ENCODE peak calls at places on chromosomes 11 and 22, in seven cellular contexts. K is H54, P is IMR-90, E is lower leg skin, X is GM12892, L is body of pancreas, T is tibial nerve. V is an unnamed sample.

GRCh38 chr11:47917643-47918369 is 62.6 kb upstream of the PTPRJ start:
- DNase-seq in K (peak), P (peak), E (peak), X (no peak), L (peak), T (peak), V (peak)

GRCh38 chr11:82732734-82733443 is 775 bp downstream of the FAM181B start:
- DNase-seq in K (no peak), P (no peak), E (no peak), X (peak), L (peak), T (no peak), V (peak)

GRCh38 chr11:122098223-122098980 is 17.6 kb downstream of the BLID start:
- DNase-seq in K (no peak), P (no peak), E (no peak), X (no peak), L (no peak), T (no peak), V (no peak)

GRCh38 chr11:110093407-110094297 is 460 bp downstream of the ZC3H12C start:
- DNase-seq in K (no peak), P (peak), E (peak), X (peak), L (peak), T (peak), V (peak)

GRCh38 chr22:39318507-39319283 is 728 bp downstream of the RPL3 start:
- DNase-seq in K (no peak), P (no peak), E (peak), X (no peak), L (no peak), T (peak), V (peak)

GRCh38 chr11:109733245-109733644 is 311.3 kb downstream of the C11orf87 start:
- DNase-seq in K (no peak), P (peak), E (no peak), X (no peak), L (no peak), T (no peak), V (no peak)

GRCh38 chr11:111334495-111335123 is 36.3 kb downstream of the POU2AF3 start:
- DNase-seq in K (no peak), P (no peak), E (no peak), X (no peak), L (peak), T (no peak), V (peak)

GRCh38 chr11:102793677-102794290 is 4.2 kb downstream of the MMP1 start:
- DNase-seq in K (no peak), P (no peak), E (no peak), X (no peak), L (no peak), T (no peak), V (no peak)

GRCh38 chr11:67160872-67161783 is 42.1 kb downstream of the KDM2A start:
- DNase-seq in K (no peak), P (peak), E (no peak), X (no peak), L (no peak), T (no peak), V (no peak)

GRCh38 chr22:42947211-42947990 is 67.5 kb downstream of the PACSIN2 start:
- DNase-seq in K (no peak), P (peak), E (no peak), X (no peak), L (peak), T (no peak), V (no peak)

GRCh38 chr11:128726464-128727139 is 32.7 kb downstream of the FLI1 start:
- DNase-seq in K (no peak), P (no peak), E (peak), X (no peak), L (peak), T (no peak), V (peak)

GRCh38 chr11:97471480-97471879 is 1081.7 kb downstream of the JRKL start:
- DNase-seq in K (no peak), P (no peak), E (no peak), X (no peak), L (no peak), T (no peak), V (no peak)

GRCh38 chr11:60887531-60887930 is 18.9 kb downstream of the PRPF19 start:
- DNase-seq in K (peak), P (peak), E (no peak), X (no peak), L (peak), T (peak), V (peak)

GRCh38 chr11:68014157-68014965 is 4.2 kb downstream of the ALDH3B1 start:
- DNase-seq in K (peak), P (peak), E (peak), X (no peak), L (peak), T (peak), V (peak)

GRCh38 chr22:41658869-41659268 is 29.8 kb downstream of the SNU13 start:
- DNase-seq in K (no peak), P (no peak), E (no peak), X (no peak), L (no peak), T (no peak), V (no peak)

GRCh38 chr11:975824-976223 is 50.2 kb downstream of the AP2A2 start:
- DNase-seq in K (no peak), P (peak), E (no peak), X (no peak), L (no peak), T (no peak), V (no peak)

GRCh38 chr11:64072871-64073270 is 37.1 kb downstream of the FLRT1 start:
- DNase-seq in K (no peak), P (no peak), E (no peak), X (no peak), L (no peak), T (no peak), V (no peak)

GRCh38 chr22:17843189-17843588 is 68.9 kb upstream of the BID start:
- DNase-seq in K (no peak), P (no peak), E (no peak), X (no peak), L (no peak), T (no peak), V (no peak)

GRCh38 chr22:46390652-46391301 is 55.3 kb downstream of the TRMU start:
- DNase-seq in K (no peak), P (peak), E (no peak), X (no peak), L (peak), T (peak), V (peak)

GRCh38 chr22:35593885-35594470 is 23.2 kb downstream of the MB start:
- DNase-seq in K (no peak), P (no peak), E (no peak), X (no peak), L (no peak), T (no peak), V (no peak)

GRCh38 chr22:28450109-28450508 is 229.5 kb downstream of the TTC28 start:
- DNase-seq in K (no peak), P (peak), E (no peak), X (no peak), L (no peak), T (no peak), V (no peak)

GRCh38 chr11:44737686-44738085 is 10.9 kb downstream of the TSPAN18 start:
- DNase-seq in K (no peak), P (no peak), E (no peak), X (no peak), L (no peak), T (no peak), V (no peak)

GRCh38 chr11:100769165-100769564 is 82.1 kb downstream of the ARHGAP42 start:
- DNase-seq in K (no peak), P (no peak), E (no peak), X (no peak), L (no peak), T (no peak), V (no peak)

GRCh38 chr11:35066783-35067476 is 72.0 kb upstream of the CD44 start:
- DNase-seq in K (no peak), P (no peak), E (no peak), X (no peak), L (no peak), T (no peak), V (peak)

GRCh38 chr11:57639321-57640067 is 10.2 kb downstream of the YPEL4 start:
- DNase-seq in K (no peak), P (peak), E (no peak), X (no peak), L (no peak), T (no peak), V (no peak)

GRCh38 chr11:111069076-111069475 is 176.4 kb upstream of the POU2AF2 start:
- DNase-seq in K (no peak), P (peak), E (no peak), X (no peak), L (no peak), T (no peak), V (no peak)

GRCh38 chr11:122696662-122697061 is 41.1 kb downstream of the UBASH3B start:
- DNase-seq in K (no peak), P (no peak), E (no peak), X (peak), L (no peak), T (no peak), V (no peak)

GRCh38 chr11:10298342-10298741 is 4.3 kb upstream of the SBF2 start:
- DNase-seq in K (peak), P (peak), E (no peak), X (peak), L (no peak), T (no peak), V (no peak)

GRCh38 chr11:63913866-63914830 is 2.8 kb downstream of the RCOR2 start:
- DNase-seq in K (no peak), P (no peak), E (no peak), X (no peak), L (no peak), T (no peak), V (no peak)

GRCh38 chr11:95715777-95716241 is 73.8 kb downstream of the FAM76B start:
- DNase-seq in K (no peak), P (no peak), E (no peak), X (no peak), L (no peak), T (no peak), V (no peak)

GRCh38 chr11:126485986-126486635 is 130.6 kb downstream of the ST3GAL4 start:
- DNase-seq in K (no peak), P (no peak), E (no peak), X (no peak), L (no peak), T (no peak), V (no peak)

GRCh38 chr11:110345756-110346155 is 49.3 kb upstream of the RDX start:
- DNase-seq in K (no peak), P (no peak), E (no peak), X (no peak), L (no peak), T (no peak), V (no peak)

GRCh38 chr22:40057652-40058051 is 62.9 kb downstream of the FAM83F start:
- DNase-seq in K (no peak), P (no peak), E (no peak), X (no peak), L (no peak), T (no peak), V (no peak)

GRCh38 chr11:18010977-18011586 is 1.8 kb downstream of the SERGEF start:
- DNase-seq in K (no peak), P (no peak), E (no peak), X (no peak), L (no peak), T (no peak), V (no peak)

GRCh38 chr22:48569476-48570233 is 1258.0 kb downstream of the BRD1 start:
- DNase-seq in K (no peak), P (no peak), E (no peak), X (no peak), L (no peak), T (no peak), V (no peak)

GRCh38 chr11:67433536-67434394 is 3.7 kb downstream of the PTPRCAP start:
- DNase-seq in K (no peak), P (no peak), E (no peak), X (no peak), L (no peak), T (no peak), V (no peak)

GRCh38 chr22:38487946-38488345 is 18.2 kb downstream of the DDX17 start:
- DNase-seq in K (no peak), P (no peak), E (no peak), X (no peak), L (no peak), T (no peak), V (no peak)

GRCh38 chr22:24284747-24285203 is 14.1 kb downstream of the SPECC1L start:
- DNase-seq in K (no peak), P (peak), E (no peak), X (no peak), L (no peak), T (no peak), V (no peak)

GRCh38 chr22:42648368-42649260 is 578 bp downstream of the CYB5R3 start:
- DNase-seq in K (peak), P (no peak), E (peak), X (no peak), L (peak), T (no peak), V (peak)

GRCh38 chr11:128713595-128713994 is 19.7 kb downstream of the FLI1 start:
- DNase-seq in K (no peak), P (no peak), E (no peak), X (no peak), L (no peak), T (no peak), V (no peak)

GRCh38 chr11:12673924-12674570 is at the start of gene TEAD1:
- DNase-seq in K (peak), P (peak), E (peak), X (peak), L (peak), T (peak), V (peak)
- TF ChIP-seq POLR2A in K (peak), P (peak), E (no peak), X (peak), L (peak), T (peak), V (peak)

GRCh38 chr22:30605449-30606110 is 1.4 kb upstream of the TCN2 start:
- DNase-seq in K (peak), P (peak), E (peak), X (no peak), L (peak), T (peak), V (peak)
- TF ChIP-seq POLR2A in K (no peak), P (no peak), E (no peak), X (no peak), L (no peak), T (no peak), V (no peak)

GRCh38 chr11:46383974-46384701 is 2.7 kb downstream of the MDK start:
- DNase-seq in K (peak), P (no peak), E (no peak), X (no peak), L (no peak), T (no peak), V (peak)
- TF ChIP-seq POLR2A in K (no peak), P (no peak), E (no peak), X (no peak), L (no peak), T (no peak), V (no peak)

DNA sequence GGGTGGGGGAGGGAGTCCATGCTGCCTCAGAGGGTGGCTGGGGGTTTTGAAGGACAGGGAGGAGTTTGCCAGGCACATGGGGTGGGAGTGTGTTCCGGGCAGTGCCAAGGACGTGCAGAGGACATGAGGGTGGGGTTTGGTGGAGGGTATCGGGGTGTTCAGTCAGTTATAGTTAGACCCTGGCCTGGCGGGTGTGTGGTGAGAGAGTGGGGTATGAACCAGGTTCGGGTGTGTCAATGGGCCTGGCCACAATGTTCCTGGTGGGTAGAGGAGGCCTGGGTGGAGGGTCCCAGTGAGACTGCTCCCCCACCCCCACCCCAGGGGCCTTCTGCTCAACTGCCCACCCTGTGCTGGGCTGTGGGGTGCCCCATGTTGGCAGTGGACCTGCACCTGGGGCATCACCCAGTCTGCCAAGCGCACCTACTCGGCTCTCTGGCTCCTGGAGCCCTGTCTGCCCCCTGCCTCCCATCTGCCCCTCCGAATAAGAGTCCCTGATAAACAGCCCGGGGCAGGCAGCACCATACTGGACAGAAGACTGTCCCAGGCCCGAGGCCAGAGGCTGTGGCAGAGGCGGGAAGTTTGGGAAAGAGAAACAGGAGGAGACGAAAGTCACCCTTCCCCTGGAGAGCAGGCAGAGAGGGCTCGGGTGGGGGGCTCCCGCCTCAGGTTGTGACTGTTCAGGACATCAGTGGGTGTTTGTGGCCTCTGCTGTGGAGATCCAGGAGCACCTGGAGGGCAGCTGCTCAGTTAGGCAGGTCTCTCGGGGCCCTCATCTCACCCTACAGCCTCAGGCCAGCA is 4.1 kb downstream of the PIM3 start:
- DNase-seq in K (no peak), P (no peak), E (no peak), X (no peak), L (peak), T (no peak), V (peak)
- TF ChIP-seq POLR2A in K (no peak), P (no peak), E (no peak), X (peak), L (peak), T (no peak), V (no peak)

DNA sequence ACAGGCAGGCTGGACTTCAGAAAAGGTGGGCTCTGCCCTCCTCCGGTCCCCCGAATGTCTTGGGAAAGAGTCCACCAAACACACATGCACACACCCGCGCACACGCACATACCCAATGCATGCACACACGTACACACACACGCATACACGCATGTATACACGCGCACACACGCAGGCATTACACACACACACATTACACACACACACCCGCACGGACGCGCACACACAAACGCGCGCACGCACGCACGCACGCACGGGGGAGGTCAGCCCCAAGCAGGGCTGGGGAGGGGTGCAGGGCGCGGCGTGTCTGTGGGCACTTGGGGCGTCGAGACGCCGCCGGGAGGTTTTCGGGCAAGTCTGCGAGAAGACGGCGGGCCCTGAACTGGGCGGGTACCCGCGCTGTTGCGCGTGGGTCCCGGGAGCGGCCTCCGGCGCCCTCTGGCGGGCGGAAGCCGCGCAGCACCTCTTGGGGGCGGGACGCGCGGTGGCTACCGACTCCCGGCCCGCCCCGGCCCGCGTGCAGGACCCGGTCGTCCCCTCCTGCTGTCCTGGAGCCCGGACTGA is 3.5 kb downstream of the SEPTIN5 start:
- DNase-seq in K (peak), P (peak), E (peak), X (peak), L (peak), T (peak), V (peak)
- TF ChIP-seq POLR2A in K (no peak), P (no peak), E (no peak), X (no peak), L (no peak), T (no peak), V (no peak)

DNA sequence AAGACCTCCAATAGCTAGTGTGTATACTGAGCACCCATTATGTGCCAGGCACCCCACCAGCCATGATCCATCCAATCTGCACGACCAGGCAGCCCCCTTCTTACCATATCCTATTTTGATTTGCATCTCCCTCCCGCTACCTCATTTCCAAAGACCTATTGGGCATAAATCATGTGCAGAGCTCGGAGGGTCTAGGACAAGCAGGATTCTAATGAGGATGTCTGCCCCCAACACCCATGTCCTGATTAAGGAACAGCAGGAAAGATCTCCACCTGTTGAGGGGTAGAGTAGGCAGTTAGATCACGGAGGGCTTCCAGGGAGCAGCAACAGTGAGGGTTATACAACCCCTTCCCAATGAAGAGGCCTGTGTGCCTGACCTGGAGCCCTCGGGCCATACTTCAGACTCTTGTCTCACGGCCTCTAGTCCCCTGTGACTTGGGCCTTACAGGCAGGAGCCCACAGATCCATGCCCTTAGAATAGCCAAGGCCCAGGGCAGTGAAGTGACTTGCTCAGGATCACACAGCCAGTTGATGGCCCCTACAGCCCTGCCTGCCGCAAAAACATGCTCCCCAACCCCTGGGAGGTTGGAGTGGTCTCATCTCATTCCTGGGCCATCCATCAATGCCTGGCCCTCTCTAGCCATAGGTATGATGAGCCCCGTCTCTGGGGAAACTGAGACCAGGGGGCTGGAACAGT is 3.5 kb downstream of the RAB3IL1 start:
- DNase-seq in K (no peak), P (no peak), E (no peak), X (no peak), L (no peak), T (no peak), V (no peak)
- TF ChIP-seq POLR2A in K (no peak), P (no peak), E (no peak), X (no peak), L (no peak), T (no peak), V (no peak)

GRCh38 chr11:5923789-5924188 is 18.3 kb upstream of the OR56A3 start:
- DNase-seq in K (no peak), P (no peak), E (no peak), X (no peak), L (no peak), T (no peak), V (no peak)
- TF ChIP-seq POLR2A in K (no peak), P (no peak), E (no peak), X (no peak), L (no peak), T (no peak), V (no peak)

GRCh38 chr22:20204821-20205220 is 54.0 kb upstream of the CCDC188 start:
- DNase-seq in K (no peak), P (no peak), E (no peak), X (no peak), L (no peak), T (no peak), V (no peak)

GRCh38 chr22:20207277-20208025 is 56.6 kb upstream of the CCDC188 start:
- DNase-seq in K (no peak), P (no peak), E (no peak), X (no peak), L (no peak), T (no peak), V (no peak)

GRCh38 chr22:20206709-20207215 is 55.9 kb upstream of the CCDC188 start:
- DNase-seq in K (peak), P (peak), E (no peak), X (no peak), L (peak), T (no peak), V (peak)

GRCh38 chr22:20205464-20205963 is 54.7 kb upstream of the CCDC188 start:
- DNase-seq in K (no peak), P (no peak), E (no peak), X (no peak), L (no peak), T (no peak), V (no peak)

GRCh38 chr22:20205964-20206708 is 55.3 kb upstream of the CCDC188 start:
- DNase-seq in K (peak), P (peak), E (peak), X (peak), L (peak), T (peak), V (peak)
- TF ChIP-seq POLR2A in K (peak), P (peak), E (no peak), X (peak), L (peak), T (no peak), V (peak)